ENCODE peak calls at places on chromosomes 4 and X, in five cellular contexts. J, D, K, Y and F are unnamed samples.

GRCh38 chrX:139639253-139639652 is 68.7 kb downstream of the MCF2 start:
- DNase-seq in Y (no peak), D (no peak), K (no peak), J (no peak), F (no peak)

GRCh38 chr4:63708661-63709060 is 700.6 kb downstream of the TECRL start:
- DNase-seq in J (no peak), Y (no peak), D (no peak), K (no peak), F (no peak)

GRCh38 chrX:7068939-7069367 is 78.6 kb upstream of the STS start:
- DNase-seq in Y (peak), J (no peak), K (no peak), D (peak), F (no peak)

GRCh38 chrX:37454537-37455285 is 105.5 kb downstream of the PRRG1 start:
- DNase-seq in D (no peak), J (no peak), Y (no peak), K (no peak), F (no peak)

GRCh38 chrX:40209951-40210617 is 112.3 kb upstream of the BCOR start:
- DNase-seq in D (no peak), J (no peak), K (no peak), Y (no peak), F (no peak)

GRCh38 chr4:48449151-48449550 is 34.0 kb upstream of the SLC10A4 start:
- DNase-seq in D (no peak), J (no peak), Y (no peak), K (no peak), F (no peak)

GRCh38 chr4:168900080-168900479 is 110.0 kb downstream of the CBR4 start:
- DNase-seq in D (no peak), K (no peak), J (no peak), Y (peak), F (no peak)

GRCh38 chr4:36273276-36273675 is 8.1 kb upstream of the DTHD1 start:
- DNase-seq in D (no peak), J (no peak), K (no peak), Y (no peak), F (no peak)

GRCh38 chrX:22575161-22575845 is 302.6 kb downstream of the CBLL2 start:
- DNase-seq in Y (no peak), K (no peak), J (no peak), D (no peak), F (no peak)

GRCh38 chrX:136909119-136909705 is 28.7 kb upstream of the RBMX start:
- DNase-seq in Y (peak), K (peak), J (peak), D (peak), F (peak)

GRCh38 chr4:41575207-41575606 is 37.2 kb downstream of the LIMCH1 start:
- DNase-seq in J (no peak), K (no peak), D (no peak), Y (no peak), F (no peak)

GRCh38 chr4:74624351-74625151 is 169.8 kb downstream of the BTC start:
- DNase-seq in Y (no peak), J (no peak), D (no peak), K (no peak), F (no peak)

GRCh38 chr4:108546728-108547127 is 73.6 kb upstream of the RPL34 start:
- DNase-seq in J (no peak), D (no peak), Y (no peak), K (no peak), F (no peak)

GRCh38 chr4:8241211-8241779 is 28.3 kb upstream of the HTRA3 start:
- DNase-seq in Y (no peak), J (no peak), D (no peak), K (no peak), F (no peak)

GRCh38 chr4:79272761-79273160 is 53.1 kb downstream of the NAA11 start:
- DNase-seq in J (no peak), Y (no peak), K (no peak), D (no peak), F (no peak)

GRCh38 chr4:46442963-46443362 is 53.0 kb upstream of the GABRA2 start:
- DNase-seq in K (no peak), J (no peak), Y (no peak), D (no peak), F (no peak)

GRCh38 chr4:53586121-53586816 is 5.0 kb downstream of the LNX1 start:
- DNase-seq in K (peak), D (no peak), Y (no peak), J (no peak), F (no peak)

GRCh38 chrX:52363247-52363883 is 5.5 kb upstream of the XAGE2 start:
- DNase-seq in J (no peak), Y (no peak), D (no peak), K (peak), F (no peak)

GRCh38 chr4:150217192-150217591 is 138.9 kb downstream of the DCLK2 start:
- DNase-seq in Y (no peak), D (peak), K (peak), J (no peak), F (peak)

GRCh38 chrX:47498411-47498810 is 15.4 kb upstream of the ZNF41 start:
- DNase-seq in D (no peak), J (no peak), Y (no peak), K (no peak), F (no peak)

GRCh38 chr4:8724436-8725070 is 132.0 kb downstream of the CPZ start:
- DNase-seq in Y (no peak), K (no peak), J (peak), D (peak), F (no peak)

GRCh38 chr4:148329751-148330150 is 112.5 kb downstream of the NR3C2 start:
- DNase-seq in J (no peak), D (no peak), K (no peak), Y (no peak), F (no peak)

GRCh38 chrX:20414066-20414465 is 147.4 kb upstream of the RPS6KA3 start:
- DNase-seq in J (no peak), K (peak), D (no peak), Y (no peak), F (no peak)

GRCh38 chrX:34918091-34918736 is 24.4 kb upstream of the FAM47B start:
- DNase-seq in K (no peak), D (no peak), Y (no peak), J (no peak), F (no peak)

GRCh38 chr4:87377816-87378215 is 13.2 kb downstream of the HSD17B11 start:
- DNase-seq in K (no peak), Y (no peak), J (no peak), D (no peak), F (no peak)

GRCh38 chrX:68498044-68498507 is 775 bp upstream of the YIPF6 start:
- DNase-seq in J (no peak), Y (no peak), D (no peak), K (no peak), F (no peak)

GRCh38 chrX:55490121-55490520 is 473 bp upstream of the USP51 start:
- DNase-seq in J (no peak), K (no peak), Y (no peak), D (no peak), F (no peak)

GRCh38 chr4:167102475-167102874 is 131.8 kb downstream of the SPOCK3 start:
- DNase-seq in D (no peak), J (no peak), Y (no peak), K (no peak), F (no peak)

GRCh38 chrX:53091354-53091753 is 2.6 kb upstream of the KANTR start:
- DNase-seq in J (no peak), D (no peak), Y (no peak), K (no peak), F (no peak)

GRCh38 chr4:165709526-165709925 is 163.5 kb upstream of the TLL1 start:
- DNase-seq in Y (no peak), D (no peak), K (no peak), J (no peak), F (no peak)

GRCh38 chr4:141705048-141705746 is 68.8 kb downstream of the IL15 start:
- DNase-seq in Y (no peak), D (no peak), J (no peak), K (no peak), F (no peak)

GRCh38 chr4:141702472-141703182 is 66.2 kb downstream of the IL15 start:
- DNase-seq in K (peak), Y (peak), D (no peak), J (no peak), F (no peak)

GRCh38 chr4:141706445-141706844 is 70.1 kb downstream of the IL15 start:
- DNase-seq in Y (no peak), K (no peak), J (no peak), D (no peak), F (no peak)

GRCh38 chr4:141703497-141703896 is 67.1 kb downstream of the IL15 start:
- DNase-seq in K (no peak), Y (no peak), J (no peak), D (no peak), F (no peak)

GRCh38 chr4:141705747-141706377 is 69.5 kb downstream of the IL15 start:
- DNase-seq in D (no peak), K (no peak), J (no peak), Y (no peak), F (no peak)
- TF ChIP-seq CTCF in D (no peak), K (no peak), J (no peak), Y (no peak), F (no peak)

GRCh38 chrX:45133465-45133864 is 67.2 kb downstream of the DIPK2B start:
- DNase-seq in Y (no peak), D (no peak), J (no peak), K (no peak), F (no peak)
- TF ChIP-seq CTCF in Y (no peak), D (no peak), J (no peak), K (no peak), F (no peak)

DNA sequence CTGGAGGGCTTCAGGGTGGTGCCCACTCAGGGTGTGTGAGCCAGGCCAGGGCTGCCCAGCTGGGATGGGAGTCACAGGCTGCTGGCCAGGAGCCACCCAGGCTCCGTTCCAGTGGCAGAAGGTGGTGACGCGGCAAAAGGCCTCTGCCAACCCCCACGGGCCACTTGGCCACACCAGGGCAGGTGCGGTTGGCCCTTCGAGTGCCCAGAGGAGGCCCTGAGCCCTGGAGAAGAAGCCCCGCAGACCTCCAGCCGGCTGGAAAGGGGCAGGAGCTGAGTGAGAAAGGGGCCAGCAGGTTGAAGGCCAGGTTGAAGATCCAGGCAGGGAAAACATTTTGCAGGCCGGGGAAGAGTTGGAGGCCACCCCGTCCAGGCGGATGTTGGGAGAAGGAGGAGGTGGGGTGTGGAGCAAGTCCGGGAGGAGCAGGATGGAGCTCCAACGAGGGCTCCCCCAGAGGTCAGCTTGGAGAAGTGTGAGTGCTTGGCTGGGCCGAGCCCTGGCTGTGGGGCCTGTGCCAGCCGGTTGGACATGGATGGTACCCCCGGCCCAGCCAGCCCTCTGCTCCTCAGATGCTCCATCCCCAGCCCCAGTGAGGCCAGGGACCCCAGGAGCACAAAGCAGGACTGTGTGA is 2.8 kb upstream of the CPLX1 start:
- DNase-seq in Y (peak), J (no peak), D (peak), K (no peak), F (no peak)
- TF ChIP-seq CTCF in Y (no peak), J (no peak), D (peak), K (no peak), F (no peak)

GRCh38 chr4:52535793-52536192 is 123.3 kb downstream of the USP46 start:
- DNase-seq in D (no peak), K (no peak), Y (no peak), J (no peak), F (no peak)

DNA sequence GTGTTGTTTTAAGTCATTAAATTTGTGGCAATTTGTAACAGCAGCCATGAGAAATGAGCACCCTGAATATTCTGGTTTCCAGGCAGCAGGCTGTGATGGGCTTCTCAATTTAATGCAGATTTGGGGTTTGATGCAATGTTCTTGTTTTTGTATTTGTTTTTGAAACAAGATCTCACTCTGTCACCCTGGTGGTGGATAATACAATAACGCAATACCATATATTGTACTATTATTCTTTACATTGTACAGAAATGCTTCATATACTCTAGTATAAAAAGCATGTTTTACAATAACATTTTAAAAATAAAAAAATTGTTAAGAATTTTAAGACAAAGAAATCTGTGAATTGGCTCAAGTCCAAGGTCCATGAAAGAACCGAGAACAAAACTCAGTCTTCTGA is 129.1 kb downstream of the USP46 start:
- DNase-seq in J (no peak), K (no peak), Y (no peak), D (no peak), F (no peak)
- TF ChIP-seq CTCF in J (peak), K (no peak), Y (no peak), D (no peak), F (no peak)

DNA sequence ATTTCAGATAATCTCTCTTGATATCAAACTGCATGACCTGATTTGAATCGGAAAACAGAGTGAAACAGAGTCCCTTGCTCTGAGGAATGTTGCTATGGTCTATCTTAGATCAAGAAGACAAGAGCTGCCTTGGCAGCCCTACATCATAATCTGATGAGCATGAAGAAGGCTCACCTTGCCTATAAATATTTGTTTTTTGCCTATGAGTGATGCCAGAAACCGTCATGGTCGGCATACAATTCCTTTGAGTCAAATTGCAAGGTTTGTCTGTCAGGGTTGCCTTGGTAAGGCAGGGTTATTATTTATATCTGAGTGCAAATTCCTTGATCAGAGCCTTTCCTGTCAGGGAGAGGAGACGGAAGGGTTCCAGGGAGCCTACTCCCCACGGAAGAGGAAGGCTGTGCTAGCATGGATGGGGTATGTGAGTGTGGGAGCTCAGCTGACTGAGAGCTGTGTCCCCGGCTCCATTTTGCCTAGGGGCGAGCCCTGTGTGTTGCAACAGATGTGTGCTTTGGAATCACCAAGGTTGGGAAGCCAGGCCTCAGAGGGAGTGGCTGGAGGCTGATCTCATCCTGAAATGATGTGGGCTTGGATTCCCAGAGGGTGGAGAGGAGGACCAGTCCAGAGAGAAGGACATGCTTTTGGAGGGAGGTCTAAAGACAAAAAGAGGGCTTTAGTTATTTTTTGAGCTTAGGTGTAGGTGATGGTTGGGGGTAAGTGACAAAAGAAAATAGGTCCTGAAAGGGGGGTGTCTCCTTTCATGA is 43.6 kb downstream of the RTL9 start:
- DNase-seq in K (no peak), J (no peak), D (no peak), Y (peak), F (no peak)
- TF ChIP-seq CTCF in K (no peak), J (no peak), D (no peak), Y (no peak), F (no peak)

GRCh38 chr4:141134586-141134985 is 1.3 kb upstream of the RNF150 start:
- DNase-seq in D (no peak), J (no peak), K (no peak), Y (no peak), F (no peak)
- TF ChIP-seq CTCF in D (no peak), J (no peak), K (no peak), Y (peak), F (no peak)

DNA sequence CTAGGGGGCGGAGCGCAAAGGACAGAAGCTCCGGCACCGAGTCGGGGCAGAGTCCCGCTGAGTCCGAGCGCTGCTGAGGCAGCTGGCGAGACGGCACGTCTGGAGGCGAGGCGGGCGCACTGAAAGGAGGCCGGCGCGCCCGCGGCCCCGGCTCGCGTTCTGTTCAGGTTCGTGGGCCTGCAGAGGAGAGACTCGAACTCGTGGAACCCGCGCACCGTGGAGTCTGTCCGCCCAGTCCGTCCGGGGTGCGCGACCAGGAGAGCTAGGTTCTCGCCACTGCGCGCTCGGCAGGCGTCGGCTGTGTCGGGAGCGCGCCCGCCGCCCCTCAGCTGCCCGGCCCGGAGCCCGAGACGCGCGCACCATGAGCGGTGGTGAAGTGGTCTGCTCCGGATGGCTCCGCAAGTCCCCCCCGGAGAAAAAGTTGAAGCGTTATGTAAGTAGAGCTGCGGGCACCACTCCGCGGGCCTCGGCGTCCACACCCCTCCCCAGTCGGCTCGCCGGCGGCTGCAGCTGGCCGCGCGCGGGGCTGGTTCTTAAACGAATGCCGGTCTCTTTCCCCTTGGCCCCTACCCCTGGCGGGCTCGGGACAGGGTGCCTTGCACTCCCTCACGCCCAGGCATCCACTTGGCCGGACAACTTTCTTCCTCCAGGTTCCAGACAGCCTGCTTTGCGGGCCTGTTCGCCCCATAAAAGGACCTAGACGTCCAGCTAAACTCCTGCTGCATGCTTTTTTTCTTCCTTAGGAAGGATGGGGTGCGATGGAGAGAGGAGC is at the start of gene GAB1:
- DNase-seq in J (peak), Y (peak), K (peak), D (peak), F (no peak)
- TF ChIP-seq CTCF in J (no peak), Y (peak), K (no peak), D (peak), F (no peak)

DNA sequence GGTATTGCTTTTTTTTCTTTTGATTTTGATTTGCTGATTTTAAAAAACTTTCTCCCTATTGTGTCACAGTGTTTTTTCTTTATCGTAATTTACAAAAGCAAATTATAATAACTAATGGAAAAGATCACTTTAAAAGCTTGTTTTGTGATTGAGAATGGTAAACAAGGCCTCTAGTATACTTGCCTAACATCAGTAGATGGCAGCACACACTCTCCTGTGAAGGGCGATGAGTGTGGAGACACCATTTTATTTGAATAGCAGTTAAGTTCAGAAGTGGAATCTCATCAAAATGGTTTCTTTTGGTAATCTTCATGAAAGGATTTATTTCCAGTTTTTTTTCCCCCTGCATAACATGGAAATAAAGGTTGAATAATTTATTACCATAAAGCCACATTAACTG is 72.3 kb downstream of the PAK3 start:
- DNase-seq in D (peak), K (peak), J (no peak), Y (no peak), F (no peak)
- TF ChIP-seq CTCF in D (peak), K (peak), J (peak), Y (peak), F (peak)

GRCh38 chrX:11672213-11672612 is 6.5 kb upstream of the ARHGAP6 start:
- DNase-seq in J (no peak), Y (no peak), K (no peak), D (no peak), F (no peak)

GRCh38 chrX:11683057-11683456 is 17.3 kb upstream of the ARHGAP6 start:
- DNase-seq in J (no peak), K (no peak), D (no peak), Y (no peak), F (no peak)

GRCh38 chrX:11678174-11678573 is 12.5 kb upstream of the ARHGAP6 start:
- DNase-seq in J (no peak), Y (no peak), D (no peak), K (no peak), F (no peak)
- TF ChIP-seq CTCF in J (peak), Y (no peak), D (peak), K (peak), F (no peak)

GRCh38 chrX:120485562-120486520 is 16.7 kb upstream of the LAMP2 start:
- DNase-seq in Y (peak), K (peak), J (no peak), D (peak), F (no peak)
- TF ChIP-seq CTCF in Y (peak), K (peak), J (peak), D (peak), F (peak)